ENCODE peak calls at places on chromosomes 3 and 15, in nine cellular contexts. T is mucosa of descending colon, O is GM12865, R is heart left ventricle, H is esophagus squamous epithelium, K is transverse colon, Z is fibroblast of mammary gland, V is RWPE1, J is uterus. L is an unnamed sample.

GRCh38 chr15:29887719-29888118 is 65.5 kb upstream of the TJP1 start:
- DNase-seq in T (no peak), O (no peak), R (no peak), H (no peak), K (no peak), Z (peak), V (no peak), J (no peak), L (no peak)

GRCh38 chr3:127019449-127019848 is 36.5 kb downstream of the PLXNA1 start:
- DNase-seq in T (no peak), O (no peak), R (no peak), H (no peak), K (no peak), Z (peak), V (peak), J (no peak), L (no peak)

GRCh38 chr3:42591811-42592210 is 1.2 kb downstream of the SS18L2 start:
- DNase-seq in T (no peak), O (no peak), R (no peak), H (no peak), K (no peak), Z (no peak), V (no peak), J (no peak), L (no peak)

GRCh38 chr3:66037986-66038369 is 740 bp downstream of the MAGI1 start:
- DNase-seq in T (peak), O (peak), R (peak), H (no peak), K (peak), Z (no peak), V (no peak), J (no peak), L (peak)

GRCh38 chr3:125061170-125061569 is 5.4 kb upstream of the HEG1 start:
- DNase-seq in T (peak), O (no peak), R (peak), H (no peak), K (no peak), Z (peak), V (no peak), J (peak), L (no peak)

GRCh38 chr15:68405426-68406250 is 26.3 kb downstream of the ITGA11 start:
- DNase-seq in T (no peak), O (no peak), R (peak), H (no peak), K (no peak), Z (no peak), V (no peak), J (peak), L (no peak)

GRCh38 chr15:48304398-48304797 is 26.8 kb upstream of the DUT start:
- DNase-seq in T (no peak), O (no peak), R (no peak), H (no peak), K (no peak), Z (no peak), V (no peak), J (no peak), L (no peak)

GRCh38 chr15:55743615-55743978 is 645 bp upstream of the PRTG start:
- DNase-seq in T (no peak), O (no peak), R (no peak), H (no peak), K (no peak), Z (no peak), V (no peak), J (no peak), L (no peak)

GRCh38 chr3:126548556-126549466 is 9.9 kb downstream of the C3orf22 start:
- DNase-seq in T (no peak), O (no peak), R (peak), H (no peak), K (peak), Z (no peak), V (no peak), J (no peak), L (no peak)

DNA sequence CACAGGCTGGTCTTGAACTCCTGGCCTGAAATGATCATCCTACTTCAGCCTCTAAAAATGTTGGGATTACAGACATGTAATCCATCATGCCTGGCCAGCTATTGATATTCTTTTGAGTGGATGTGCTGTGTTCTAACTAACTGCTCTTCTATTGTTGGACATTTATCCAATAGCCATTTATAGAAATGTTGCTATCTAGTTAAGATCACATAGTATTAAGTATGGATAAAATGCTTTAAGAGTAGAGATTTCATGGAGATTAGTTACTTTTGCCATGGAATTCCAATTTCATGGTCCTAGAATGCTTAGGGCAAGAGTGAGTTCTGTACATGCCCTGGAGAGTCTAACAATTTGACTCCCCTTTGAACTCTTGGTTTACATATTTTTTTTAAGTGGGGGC is 10.9 kb downstream of the FAM81A start:
- DNase-seq in T (no peak), O (no peak), R (no peak), H (no peak), K (no peak), Z (no peak), V (no peak), J (no peak), L (no peak)
- TF ChIP-seq CTCF in T (no peak), O (no peak), R (no peak), H (no peak), K (no peak), Z (no peak), V (no peak), J (no peak), L (no peak)

GRCh38 chr3:36695113-36695768 is 69.1 kb downstream of the DCLK3 start:
- DNase-seq in T (no peak), O (no peak), R (no peak), H (no peak), K (no peak), Z (no peak), V (no peak), J (no peak), L (no peak)

GRCh38 chr3:36695769-36696137 is 68.6 kb downstream of the DCLK3 start:
- DNase-seq in T (no peak), O (no peak), R (no peak), H (no peak), K (no peak), Z (peak), V (no peak), J (no peak), L (no peak)

GRCh38 chr3:36698314-36698713 is 66.0 kb downstream of the DCLK3 start:
- DNase-seq in T (no peak), O (no peak), R (no peak), H (no peak), K (no peak), Z (no peak), V (no peak), J (no peak), L (no peak)

GRCh38 chr3:36696799-36697198 is 67.6 kb downstream of the DCLK3 start:
- DNase-seq in T (no peak), O (no peak), R (no peak), H (no peak), K (no peak), Z (no peak), V (no peak), J (no peak), L (no peak)

GRCh38 chr3:36697397-36698001 is 66.9 kb downstream of the DCLK3 start:
- DNase-seq in T (no peak), O (no peak), R (no peak), H (no peak), K (no peak), Z (no peak), V (no peak), J (no peak), L (no peak)
- TF ChIP-seq CTCF in T (no peak), O (peak), R (no peak), H (no peak), K (no peak), Z (no peak), V (no peak), J (no peak), L (no peak)

GRCh38 chr15:35210370-35210769 is 125.3 kb upstream of the NANOGP8 start:
- DNase-seq in T (no peak), O (no peak), R (no peak), H (no peak), K (no peak), Z (no peak), V (no peak), J (no peak), L (no peak)

GRCh38 chr15:35211240-35211952 is 126.3 kb upstream of the NANOGP8 start:
- DNase-seq in T (no peak), O (no peak), R (no peak), H (no peak), K (no peak), Z (no peak), V (no peak), J (no peak), L (no peak)

GRCh38 chr15:35209838-35210237 is 124.7 kb upstream of the NANOGP8 start:
- DNase-seq in T (no peak), O (no peak), R (no peak), H (no peak), K (no peak), Z (no peak), V (no peak), J (no peak), L (no peak)

GRCh38 chr15:35208353-35208752 is 123.3 kb upstream of the NANOGP8 start:
- DNase-seq in T (no peak), O (no peak), R (no peak), H (no peak), K (no peak), Z (no peak), V (no peak), J (no peak), L (no peak)

DNA sequence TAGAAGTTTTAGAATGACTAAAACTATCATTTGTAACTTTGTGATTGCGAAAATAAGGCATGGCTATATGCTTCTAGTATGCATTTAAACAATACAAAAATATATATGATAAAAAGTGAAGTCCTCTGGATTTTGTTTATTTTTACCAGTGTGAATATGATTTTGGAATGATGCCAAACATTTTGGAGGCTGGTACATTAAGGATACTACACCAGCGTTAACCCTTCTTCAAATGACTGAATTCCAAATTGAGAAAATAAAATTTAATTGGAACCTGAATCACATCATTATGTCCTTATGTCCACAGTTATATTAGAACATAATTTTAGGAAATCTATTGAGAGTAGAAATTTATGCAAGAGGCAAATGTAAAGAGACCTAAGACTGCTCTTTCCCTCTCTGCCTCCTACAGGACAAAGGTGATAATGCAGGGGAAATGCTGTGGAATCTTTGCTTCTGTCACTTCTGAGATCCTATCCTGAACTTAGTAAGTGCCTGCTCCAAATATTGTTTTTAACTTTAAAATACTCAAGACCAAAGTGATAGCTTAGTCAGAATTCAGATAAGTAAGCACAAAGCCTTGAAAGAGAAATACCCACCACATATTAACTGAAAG is 121.1 kb upstream of the NANOGP8 start:
- DNase-seq in T (peak), O (peak), R (no peak), H (no peak), K (no peak), Z (peak), V (no peak), J (no peak), L (no peak)
- TF ChIP-seq CTCF in T (no peak), O (peak), R (no peak), H (peak), K (peak), Z (peak), V (peak), J (no peak), L (peak)

GRCh38 chr3:2268779-2269178 is 170.1 kb downstream of the CNTN4 start:
- DNase-seq in T (no peak), O (peak), R (no peak), H (no peak), K (no peak), Z (no peak), V (no peak), J (no peak), L (no peak)
- TF ChIP-seq CTCF in T (no peak), O (no peak), R (no peak), H (no peak), K (no peak), Z (no peak), V (no peak), J (no peak), L (no peak)

GRCh38 chr15:64841258-64842098 is at the start of gene PLEKHO2:
- DNase-seq in T (peak), O (peak), R (peak), H (peak), K (peak), Z (peak), V (peak), J (peak), L (peak)
- TF ChIP-seq CTCF in T (no peak), O (peak), R (peak), H (no peak), K (peak), Z (no peak), V (no peak), J (no peak), L (peak)

DNA sequence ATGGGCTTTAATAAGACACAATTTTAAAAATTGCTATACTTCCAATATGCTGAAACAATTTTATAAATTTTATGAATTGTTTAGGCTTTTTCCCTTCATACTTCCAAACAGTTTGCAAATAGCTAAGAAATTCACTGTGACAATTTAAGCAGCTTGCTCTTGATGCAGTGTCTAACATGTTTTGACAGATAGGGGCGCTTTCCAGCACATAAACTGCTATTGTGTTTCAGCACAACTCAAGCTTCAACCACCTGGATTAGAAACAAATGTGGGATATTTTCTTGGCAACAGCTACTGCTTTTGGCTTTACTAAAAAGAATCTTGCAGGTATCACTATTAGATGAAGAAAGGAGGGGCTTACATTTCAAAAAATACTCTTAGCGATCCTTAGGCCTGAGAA is 565.8 kb upstream of the DPPA4 start:
- DNase-seq in T (no peak), O (no peak), R (no peak), H (no peak), K (no peak), Z (no peak), V (no peak), J (no peak), L (no peak)
- TF ChIP-seq CTCF in T (no peak), O (no peak), R (no peak), H (no peak), K (no peak), Z (peak), V (no peak), J (no peak), L (no peak)